ENCODE peak calls at places on chromosome 1, in six cellular contexts. G is lung, M is ovary, F is colonic mucosa, I is WERI-Rb-1, V is IMR-90. J is an unnamed sample.

GRCh38 chr1:14108356-14109275 is 408.6 kb downstream of the PRDM2 start:
- DNase-seq in F (no peak), G (no peak), V (no peak), I (no peak), M (no peak), J (no peak)

GRCh38 chr1:98321191-98321590 is 340.3 kb upstream of the SNX7 start:
- DNase-seq in M (no peak), F (no peak), G (no peak), V (peak; percentile 16), I (no peak), J (no peak)

GRCh38 chr1:66576645-66577044 is 42.7 kb downstream of the SGIP1 start:
- DNase-seq in G (no peak), V (peak; percentile 71), M (peak; percentile 19), F (no peak), I (peak; percentile 65), J (peak; percentile 48)

GRCh38 chr1:39266269-39266668 is 61.8 kb downstream of the MACF1 start:
- DNase-seq in G (no peak), M (no peak), V (no peak), I (peak; percentile 60), F (no peak), J (no peak)

GRCh38 chr1:34412597-34413392 is 236.1 kb downstream of the C1orf94 start:
- DNase-seq in I (no peak), V (no peak), G (peak; percentile 2), M (no peak), F (peak; percentile 3), J (no peak)

GRCh38 chr1:147664206-147664605 is 6.1 kb downstream of the ACP6 start:
- DNase-seq in M (no peak), F (no peak), V (peak; percentile 64), G (no peak), I (no peak), J (no peak)

GRCh38 chr1:212791261-212791675 is 309 bp downstream of the NSL1 start:
- DNase-seq in V (peak; percentile 65), G (no peak), I (no peak), M (no peak), F (no peak), J (no peak)

GRCh38 chr1:51305371-51305823 is 25.0 kb downstream of the TTC39A start:
- DNase-seq in M (no peak), I (peak; percentile 78), V (no peak), G (no peak), F (peak; percentile 73), J (no peak)

GRCh38 chr1:107430540-107431228 is 289.8 kb downstream of the NTNG1 start:
- DNase-seq in I (peak; percentile 54), G (peak; percentile 30), V (peak; percentile 38), M (no peak), F (peak; percentile 48), J (peak; percentile 64)

GRCh38 chr1:197199923-197200467 is 53.5 kb upstream of the ASPM start:
- DNase-seq in F (no peak), I (no peak), V (peak; percentile 31), G (no peak), M (no peak), J (no peak)

GRCh38 chr1:100249155-100249536 is 488 bp downstream of the DBT start:
- DNase-seq in M (no peak), V (no peak), G (no peak), I (no peak), F (no peak), J (no peak)

GRCh38 chr1:183023146-183023600 is at the start of gene LAMC1:
- DNase-seq in V (peak; percentile 80), F (peak; percentile 67), G (peak; percentile 59), I (peak; percentile 65), M (peak; percentile 72), J (peak; percentile 96)

GRCh38 chr1:213679153-213679552 is 308.6 kb upstream of the PROX1 start:
- DNase-seq in I (no peak), F (no peak), V (no peak), M (no peak), G (no peak), J (no peak)

GRCh38 chr1:40739455-40740008 is 44.1 kb upstream of the KCNQ4 start:
- DNase-seq in V (peak; percentile 21), F (no peak), I (no peak), G (no peak), M (no peak), J (no peak)

GRCh38 chr1:173478099-173478555 is 992 bp downstream of the PRDX6 start:
- DNase-seq in I (no peak), F (peak; percentile 58), G (peak; percentile 72), V (peak; percentile 82), M (peak; percentile 60), J (no peak)

GRCh38 chr1:226957714-226958113 is 17.6 kb downstream of the COQ8A start:
- DNase-seq in I (no peak), V (no peak), M (no peak), G (no peak), F (no peak), J (no peak)

GRCh38 chr1:13228343-13228781 is 2.4 kb upstream of the PRAMEF18 start:
- DNase-seq in I (peak; percentile 22), G (peak; percentile 46), V (no peak), F (peak; percentile 38), M (no peak), J (peak; percentile 37)

GRCh38 chr1:27979859-27980201 is 20.1 kb downstream of the XKR8 start:
- DNase-seq in V (no peak), M (no peak), G (no peak), F (no peak), I (no peak), J (no peak)

GRCh38 chr1:27981146-27981545 is 21.4 kb downstream of the XKR8 start:
- DNase-seq in I (peak; percentile 66), M (no peak), F (no peak), V (no peak), G (no peak), J (no peak)

GRCh38 chr1:27979151-27979858 is 19.5 kb downstream of the XKR8 start:
- DNase-seq in I (no peak), F (no peak), V (peak; percentile 81), M (no peak), G (no peak), J (no peak)

DNA sequence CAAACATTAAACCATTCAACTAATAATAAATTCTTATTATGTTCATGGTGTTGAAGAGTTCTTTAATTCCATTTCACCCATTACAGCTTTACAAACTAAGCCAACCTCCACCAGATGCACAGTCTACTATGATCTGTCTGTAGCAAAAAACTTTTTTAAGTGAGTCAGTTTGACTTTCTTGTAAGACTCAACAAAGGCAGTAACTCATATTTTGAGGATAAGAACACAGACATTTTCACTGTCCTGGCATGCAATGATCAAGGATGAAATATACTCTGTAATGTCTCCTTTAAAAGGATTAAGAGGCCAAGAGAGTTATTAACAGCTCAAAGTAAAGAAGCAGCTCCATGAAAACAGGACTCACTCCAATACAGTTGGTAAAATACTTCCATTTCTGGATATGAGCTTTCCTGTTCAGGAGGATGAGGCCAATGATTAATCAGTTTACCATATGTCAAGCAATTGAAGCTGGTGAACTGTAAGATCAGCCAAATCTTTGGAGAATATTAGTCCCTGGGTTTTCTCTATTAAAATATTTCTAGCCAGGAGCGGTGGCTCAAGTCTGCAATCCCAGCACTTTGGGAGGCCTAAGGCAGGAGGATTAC is 20.5 kb downstream of the XKR8 start:
- DNase-seq in V (peak; percentile 36), F (no peak), G (no peak), M (no peak), I (no peak), J (no peak)
- H3K4me3 ChIP-seq in V (no peak overlapping the region), F (no peak overlapping the region), G (no peak overlapping the region), M (no peak overlapping the region), I (no peak overlapping the region), J (no peak overlapping the region)

GRCh38 chr1:42831273-42831672 is 14.1 kb upstream of the SVBP start:
- DNase-seq in G (no peak), M (no peak), V (no peak), F (no peak), I (no peak), J (no peak)
- H3K4me3 ChIP-seq in G (no peak overlapping the region), M (no peak overlapping the region), V (no peak overlapping the region), F (no peak overlapping the region), I (no peak overlapping the region), J (no peak overlapping the region)

GRCh38 chr1:155909894-155910293 is 1.3 kb downstream of the RIT1 start:
- DNase-seq in V (peak; percentile 65), G (no peak), M (no peak), I (no peak), F (no peak), J (no peak)
- H3K4me3 ChIP-seq in V (peak overlapping the region; percentile 4), G (no peak overlapping the region), M (no peak overlapping the region), I (no peak overlapping the region), F (no peak overlapping the region), J (peak overlapping the region; percentile 70)

DNA sequence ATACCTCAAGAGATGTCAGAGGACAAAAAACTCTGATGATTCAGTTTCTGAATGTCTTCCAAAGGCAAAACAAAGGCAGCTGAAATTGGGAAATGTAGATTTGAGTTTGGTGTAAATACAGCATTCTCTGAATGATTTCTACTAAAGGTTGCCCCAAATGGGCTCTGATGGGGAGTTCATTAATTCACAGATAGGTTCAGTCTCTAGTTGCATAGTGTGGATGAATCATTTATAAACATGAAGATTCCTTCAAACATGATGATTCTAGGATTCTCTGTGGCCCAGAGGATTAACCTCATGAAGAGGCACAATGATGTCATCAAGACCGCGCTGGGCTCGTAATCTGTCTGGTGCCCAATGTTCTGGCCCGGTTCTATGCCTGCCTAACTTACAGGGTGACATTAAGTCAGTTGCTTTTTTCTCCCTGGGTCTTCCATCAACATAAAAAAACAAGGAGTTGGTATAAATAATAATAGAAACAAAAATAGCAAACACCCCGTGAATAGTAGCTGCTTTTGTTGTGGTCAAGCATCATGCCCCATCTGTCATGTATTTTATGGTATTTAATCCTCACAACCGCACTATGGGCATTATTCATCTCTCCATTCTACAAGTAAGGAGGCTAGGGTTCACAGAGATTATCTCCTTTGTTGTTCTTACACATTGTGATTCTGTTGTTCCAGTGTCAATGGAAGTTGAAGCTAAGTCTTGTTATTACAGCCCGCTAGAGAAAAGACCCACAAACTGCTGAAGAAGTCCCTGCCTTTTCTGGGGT is 509.6 kb upstream of the USP24 start:
- DNase-seq in M (peak; percentile 36), V (peak; percentile 97), F (no peak), I (no peak), G (no peak), J (no peak)
- H3K4me3 ChIP-seq in M (no peak overlapping the region), V (no peak overlapping the region), F (no peak overlapping the region), I (no peak overlapping the region), G (no peak overlapping the region), J (no peak overlapping the region)

DNA sequence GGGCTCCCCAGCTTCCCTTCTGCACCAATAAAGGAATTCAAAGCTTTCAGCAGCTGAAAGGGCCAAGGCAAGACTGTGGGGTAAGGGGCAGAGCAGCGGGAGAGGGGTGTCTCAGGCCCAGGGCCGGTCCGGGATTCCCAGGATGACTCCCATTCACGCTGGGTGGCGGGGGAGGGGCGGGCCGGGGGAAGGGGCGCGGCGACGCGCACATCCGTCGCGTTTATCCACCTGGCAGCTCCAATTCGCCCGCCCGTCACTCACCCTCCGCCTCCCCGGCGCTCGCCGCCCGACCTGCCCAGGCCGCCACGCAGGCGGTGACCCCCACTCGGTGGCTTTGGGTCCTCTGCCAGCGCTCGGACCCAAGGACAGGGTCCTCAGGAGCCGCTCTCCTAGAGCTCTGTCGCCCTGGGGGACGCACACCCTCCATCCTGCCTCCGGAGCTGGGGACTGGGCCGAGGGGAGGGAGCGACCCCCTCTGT is 3.7 kb downstream of the ADGRB2 start:
- DNase-seq in G (no peak), V (no peak), I (peak; percentile 64), F (no peak), M (no peak), J (no peak)
- H3K4me3 ChIP-seq in G (no peak overlapping the region), V (peak overlapping the region; percentile 57), I (peak overlapping the region; percentile 64), F (peak overlapping the region; percentile 38), M (peak overlapping the region; percentile 36), J (peak overlapping the region; percentile 53)